ENCODE peak calls at places on chromosome 5, in five cellular contexts. F is pancreas, U is tibial nerve, M is fibroblast of lung, L is K562. O is an unnamed sample.
A peak's percentile ranks its signal among the peaks of the same experiment; 100 is the strongest.

GRCh38 chr5:157665467-157666085 is 5.8 kb upstream of the C5orf52 start:
- DNase-seq in F (no peak), U (no peak), M (peak; percentile 73), L (no peak), O (no peak)

GRCh38 chr5:160266752-160267345 is 37.5 kb downstream of the FABP6 start:
- DNase-seq in F (peak; percentile 25), U (no peak), M (no peak), L (no peak), O (no peak)

GRCh38 chr5:172616730-172617129 is 24.3 kb upstream of the NEURL1B start:
- DNase-seq in F (no peak), U (no peak), M (peak; percentile 24), L (no peak), O (no peak)

GRCh38 chr5:171192111-171192510 is 116.9 kb upstream of the TLX3 start:
- DNase-seq in F (no peak), U (no peak), M (no peak), L (no peak), O (no peak)

GRCh38 chr5:1415626-1416360 is 29.4 kb downstream of the SLC6A3 start:
- DNase-seq in F (peak; percentile 37), U (no peak), M (no peak), L (no peak), O (no peak)

GRCh38 chr5:65126670-65127069 is 355.1 kb downstream of the ADAMTS6 start:
- DNase-seq in F (no peak), U (no peak), M (no peak), L (no peak), O (no peak)

GRCh38 chr5:143153332-143154119 is 250.0 kb downstream of the NR3C1 start:
- DNase-seq in F (no peak), U (peak; percentile 49), M (peak; percentile 97), L (no peak), O (no peak)

GRCh38 chr5:77643654-77644404 is 5.3 kb upstream of the OTP start:
- DNase-seq in F (no peak), U (no peak), M (no peak), L (no peak), O (no peak)

GRCh38 chr5:59036274-59036961 is 453.5 kb downstream of the RAB3C start:
- DNase-seq in F (no peak), U (no peak), M (peak; percentile 99), L (no peak), O (peak; percentile 43)

GRCh38 chr5:139149477-139150199 is 48.5 kb downstream of the SIL1 start:
- DNase-seq in F (no peak), U (no peak), M (peak; percentile 44), L (peak; percentile 73), O (no peak)

GRCh38 chr5:10595305-10595677 is 31.4 kb downstream of the ANKRD33B start:
- DNase-seq in F (no peak), U (no peak), M (peak; percentile 48), L (no peak), O (no peak)

GRCh38 chr5:35188041-35188457 is 42.2 kb downstream of the PRLR start:
- DNase-seq in F (no peak), U (no peak), M (no peak), L (no peak), O (no peak)

GRCh38 chr5:124504081-124504916 is 242.1 kb downstream of the ZNF608 start:
- DNase-seq in F (no peak), U (no peak), M (no peak), L (no peak), O (no peak)

GRCh38 chr5:153959134-153959957 is 79.4 kb downstream of the FAM114A2 start:
- DNase-seq in F (no peak), U (no peak), M (peak; percentile 7), L (no peak), O (no peak)

GRCh38 chr5:128681764-128682664 is 144.0 kb upstream of the FBN2 start:
- DNase-seq in F (no peak), U (no peak), M (no peak), L (no peak), O (no peak)

GRCh38 chr5:154740957-154741356 is 14.2 kb upstream of the LARP1 start:
- DNase-seq in F (no peak), U (no peak), M (peak; percentile 66), L (peak; percentile 27), O (no peak)

GRCh38 chr5:612498-613424 is 621 bp downstream of the CEP72 start:
- DNase-seq in F (no peak), U (no peak), M (no peak), L (peak; percentile 64), O (no peak)

GRCh38 chr5:5645198-5645597 is 222.7 kb downstream of the ICE1 start:
- DNase-seq in F (no peak), U (no peak), M (no peak), L (no peak), O (no peak)

GRCh38 chr5:126124706-126125345 is 298.4 kb upstream of the GRAMD2B start:
- DNase-seq in F (no peak), U (no peak), M (peak; percentile 79), L (no peak), O (no peak)

GRCh38 chr5:98492258-98492657 is 281.2 kb upstream of the RGMB start:
- DNase-seq in F (no peak), U (no peak), M (no peak), L (no peak), O (no peak)

GRCh38 chr5:179243333-179243732 is 101.9 kb downstream of the ADAMTS2 start:
- DNase-seq in F (no peak), U (no peak), M (peak; percentile 88), L (no peak), O (no peak)

GRCh38 chr5:79934681-79935080 is 56.4 kb downstream of the MTX3 start:
- DNase-seq in F (no peak), U (no peak), M (no peak), L (no peak), O (no peak)
- H3K4me1 ChIP-seq in F (no peaks in the 10 kb centered on the region), U (no peaks in the 10 kb centered on the region), M (no peaks in the 10 kb centered on the region), L (no peaks in the 10 kb centered on the region), O (no peaks in the 10 kb centered on the region)

DNA sequence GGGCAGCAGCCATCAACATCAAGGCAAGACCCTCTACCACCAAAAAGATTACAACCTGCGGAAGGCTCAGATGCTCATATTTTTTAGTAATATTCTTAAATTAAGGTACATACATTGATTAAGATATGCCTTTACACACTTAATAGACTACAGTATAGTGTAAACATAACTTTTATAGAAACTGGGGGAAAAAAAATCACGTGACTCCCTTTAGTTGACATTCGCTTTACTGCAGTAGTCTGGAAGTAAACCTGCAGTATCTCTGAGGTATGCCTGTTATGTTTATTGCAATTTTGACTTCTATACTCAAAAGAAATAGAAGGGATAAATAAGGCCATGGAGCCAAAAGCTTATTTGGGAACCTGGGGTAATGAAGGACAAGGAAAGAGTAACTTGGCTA is 15.1 kb upstream of the GCNT4 start:
- DNase-seq in F (no peak), U (no peak), M (no peak), L (no peak), O (no peak)
- H3K9me3 ChIP-seq in F (no peaks in the 10 kb centered on the region), U (no peaks in the 10 kb centered on the region), M (no peaks in the 10 kb centered on the region), L (no peaks in the 10 kb centered on the region), O (no peaks in the 10 kb centered on the region)

DNA sequence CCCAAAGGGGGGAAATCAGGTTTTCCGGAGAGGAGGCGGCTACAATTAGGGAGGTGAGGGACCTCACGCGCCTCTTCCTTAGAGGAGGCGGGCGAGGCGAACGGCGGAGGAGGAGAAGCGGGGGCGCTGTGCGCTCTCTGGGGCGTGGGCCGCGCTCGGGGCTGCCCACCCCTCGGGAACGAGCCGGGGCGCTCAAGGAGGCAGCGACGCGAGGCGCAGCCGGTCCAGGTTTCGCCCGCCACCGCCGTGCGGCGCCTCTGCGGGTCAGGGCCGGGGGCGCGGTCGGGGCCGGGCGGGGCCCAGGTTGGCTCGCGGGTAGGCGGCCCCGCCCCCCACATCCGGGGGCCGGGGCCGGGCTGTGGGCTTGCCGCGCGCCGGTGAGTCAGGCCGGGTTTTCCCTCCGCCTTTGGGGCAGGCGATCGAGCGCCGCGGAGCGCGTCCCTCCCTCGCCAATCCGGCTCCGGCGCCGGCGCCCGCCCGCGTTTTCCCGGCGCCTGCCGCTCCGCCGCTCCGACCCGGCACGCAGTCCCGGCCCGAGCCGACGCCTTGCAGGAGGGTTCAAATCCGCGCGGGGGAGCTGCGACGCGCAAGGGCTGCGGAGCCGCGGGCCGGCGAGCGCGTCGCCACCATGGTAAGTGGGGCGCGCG is at the start of gene N4BP3:
- DNase-seq in F (peak; percentile 86), U (no peak), M (peak; percentile 18), L (peak; percentile 90), O (peak; percentile 67)
- H3K4me3 ChIP-seq in F (peak within 1 kb of the TSS; percentile 56), U (peak within 1 kb of the TSS; percentile 48), M (no peak within 1 kb of the TSS), L (peak within 1 kb of the TSS; percentile 66), O (peak within 1 kb of the TSS; percentile 64)

GRCh38 chr5:140190868-140191209 is 15.9 kb downstream of the CYSTM1 start:
- DNase-seq in F (no peak), U (no peak), M (no peak), L (no peak), O (no peak)
- H3K4me1 ChIP-seq in F (peaks cover 32% of the 10 kb centered on the region), U (no peaks in the 10 kb centered on the region), M (peaks cover 2% of the 10 kb centered on the region), L (peaks cover 38% of the 10 kb centered on the region), O (no peaks in the 10 kb centered on the region)

DNA sequence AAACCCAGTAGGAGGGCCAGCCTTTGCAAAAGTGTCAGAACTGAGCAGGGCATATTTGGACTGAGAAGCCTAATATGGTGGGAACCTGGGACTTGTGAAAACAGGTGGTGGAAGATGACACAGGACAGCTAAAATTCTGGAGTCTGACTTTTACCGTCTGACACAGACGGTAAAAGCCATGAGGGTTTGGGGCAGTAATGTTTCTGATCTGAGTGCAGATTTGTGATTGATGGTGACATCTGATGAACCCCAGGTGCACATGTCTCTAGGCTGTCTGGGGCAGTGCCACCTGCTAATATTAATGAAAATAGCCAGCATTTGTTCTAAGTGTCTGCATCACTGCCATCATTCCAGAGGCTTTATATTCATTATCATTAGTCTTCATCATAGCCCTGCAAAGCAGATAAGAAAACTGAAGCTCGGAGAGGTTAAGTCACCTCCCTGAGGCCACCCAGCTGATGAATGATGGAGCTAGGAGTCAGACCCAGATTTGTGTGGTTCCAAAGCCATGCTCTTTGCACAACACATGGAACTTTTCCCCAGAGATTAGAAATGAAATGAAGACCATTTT is 65.5 kb upstream of the CXCL14 start:
- DNase-seq in F (no peak), U (no peak), M (no peak), L (no peak), O (no peak)
- H3K9me3 ChIP-seq in F (no peaks in the 10 kb centered on the region), U (no peaks in the 10 kb centered on the region), M (no peaks in the 10 kb centered on the region), L (no peaks in the 10 kb centered on the region), O (no peaks in the 10 kb centered on the region)

DNA sequence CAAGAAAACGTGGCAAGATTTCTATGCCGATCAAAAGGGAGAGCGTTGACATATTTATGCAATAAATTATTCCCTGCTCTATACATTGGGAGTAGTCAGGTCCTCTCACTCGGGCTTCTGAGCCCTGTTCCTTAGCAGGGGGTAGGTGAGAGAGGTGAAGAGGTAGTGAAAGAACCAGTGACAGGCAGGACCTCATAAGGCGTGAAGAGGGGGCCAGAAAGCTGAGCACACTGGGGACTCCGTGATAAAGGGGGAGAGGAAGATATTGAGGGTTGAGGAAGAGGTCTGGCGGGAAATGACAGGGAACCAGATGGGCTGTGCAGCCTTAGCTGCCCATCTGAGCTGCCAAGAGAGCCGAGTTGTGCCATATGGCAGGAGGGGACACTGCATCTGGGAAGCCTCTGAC is 722 bp upstream of the CDC20B start:
- DNase-seq in F (no peak), U (no peak), M (no peak), L (no peak), O (no peak)
- H3K4me3 ChIP-seq in F (peak overlapping the region; percentile 55), U (peak overlapping the region; percentile 54), M (peak overlapping the region; percentile 61), L (peak overlapping the region; percentile 46), O (peak overlapping the region; percentile 55)

GRCh38 chr5:132525299-132525724 is 18.0 kb downstream of the IL5 start:
- DNase-seq in F (no peak), U (no peak), M (no peak), L (no peak), O (no peak)
- H3K4me1 ChIP-seq in F (no peaks in the 10 kb centered on the region), U (no peaks in the 10 kb centered on the region), M (no peaks in the 10 kb centered on the region), L (peaks cover 26% of the 10 kb centered on the region), O (peaks cover 6% of the 10 kb centered on the region)